ENCODE peak calls at places on chromosomes 13 and 19, in ten cellular contexts. P, E, J, C, S, G, T, U, L and W are unnamed samples.
A peak's percentile ranks its signal among the peaks of the same experiment; 100 is the strongest.

GRCh38 chr13:94209110-94209509 is 270.4 kb downstream of the DCT start:
- DNase-seq in C (no peak), U (no peak), S (peak; percentile 6), J (no peak), P (no peak), G (no peak), T (no peak), L (no peak), E (no peak), W (peak; percentile 21)

GRCh38 chr19:56912406-56912805 is 71.9 kb upstream of the PEG3 start:
- DNase-seq in C (no peak), J (no peak), S (no peak), U (no peak), G (no peak), E (no peak), P (no peak), L (no peak), T (no peak), W (no peak)

GRCh38 chr13:97310809-97311436 is 88.8 kb downstream of the MBNL2 start:
- DNase-seq in C (no peak), S (no peak), U (no peak), E (no peak), T (no peak), L (no peak), J (no peak), P (no peak), G (no peak), W (no peak)

GRCh38 chr19:2129892-2130770 is 21.2 kb downstream of the AP3D1 start:
- DNase-seq in G (no peak), P (no peak), U (no peak), J (no peak), E (no peak), C (no peak), L (no peak), S (no peak), T (no peak), W (no peak)

GRCh38 chr19:43439183-43440063 is 24.7 kb downstream of the TEX101 start:
- DNase-seq in L (no peak), G (no peak), C (no peak), P (no peak), E (no peak), S (peak; percentile 35), U (no peak), J (no peak), T (no peak), W (peak; percentile 38)

GRCh38 chr19:45901432-45901903 is 945 bp downstream of the MYPOP start:
- DNase-seq in P (peak; percentile 62), L (peak; percentile 32), C (no peak), S (peak; percentile 46), J (no peak), G (no peak), U (no peak), T (no peak), E (no peak), W (peak; percentile 29)

GRCh38 chr13:100722517-100722916 is 47.9 kb upstream of the TMTC4 start:
- DNase-seq in U (no peak), P (peak; percentile 6), C (no peak), J (no peak), S (no peak), T (no peak), E (no peak), L (no peak), G (no peak), W (no peak)

GRCh38 chr13:26255717-26256277 is 1.9 kb downstream of the CDK8 start:
- DNase-seq in E (no peak), P (no peak), J (no peak), G (no peak), U (no peak), C (peak; percentile 24), L (no peak), S (peak; percentile 12), T (no peak), W (peak; percentile 3)

DNA sequence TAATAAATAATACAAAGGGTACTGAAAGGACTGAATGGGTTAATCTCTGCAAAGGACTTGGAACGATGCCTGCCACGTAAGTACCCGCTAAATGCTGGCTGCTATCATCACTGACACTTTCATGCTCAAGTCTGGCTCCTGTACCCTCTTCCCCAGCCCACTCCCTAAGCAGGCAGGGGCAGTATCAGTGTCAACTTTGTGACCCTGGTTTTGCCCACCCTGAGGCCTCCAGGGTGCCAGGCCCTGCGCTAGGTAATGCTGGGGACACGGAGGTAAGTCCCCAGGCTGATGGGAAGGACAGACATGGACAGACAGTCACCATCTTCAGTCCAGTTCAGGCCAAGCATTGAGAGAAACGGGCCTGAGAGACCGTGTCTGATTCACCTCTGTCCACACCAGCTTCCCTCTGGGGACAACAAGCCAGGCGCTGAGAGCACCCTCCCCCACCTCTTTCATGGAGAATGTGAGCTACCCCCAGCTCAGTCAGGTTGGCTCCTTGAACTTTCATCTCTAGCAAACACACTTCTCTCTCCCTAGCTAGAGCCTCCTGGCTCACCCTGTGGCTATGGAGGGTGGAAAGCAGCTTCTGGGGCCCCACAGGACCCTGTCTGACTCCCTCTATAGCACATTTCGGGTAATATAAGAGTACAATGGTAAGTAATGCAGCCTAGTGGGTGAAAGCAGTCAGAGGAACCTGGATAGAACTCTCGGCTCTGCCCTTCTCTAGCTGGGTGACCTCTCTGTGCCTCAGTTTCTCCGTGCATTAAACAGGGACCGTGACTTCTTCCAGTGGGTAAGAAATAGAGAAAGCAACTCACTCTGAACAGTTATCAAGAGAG is 758 bp downstream of the ETFB start:
- DNase-seq in G (no peak), U (no peak), S (peak; percentile 50), E (no peak), L (peak; percentile 53), C (peak; percentile 70), P (no peak), T (no peak), J (no peak), W (peak; percentile 54)
- TF ChIP-seq CTCF in G (peak; percentile 6), U (no peak), S (peak; percentile 25), E (no peak), L (no peak), C (no peak), P (no peak), T (no peak), J (no peak), W (no peak)

GRCh38 chr13:50377726-50378270 is 362.6 kb downstream of the KCNRG start:
- DNase-seq in G (no peak), C (no peak), J (no peak), L (no peak), E (no peak), U (no peak), S (no peak), P (no peak), T (no peak), W (no peak)

GRCh38 chr13:50375792-50376191 is 360.5 kb downstream of the KCNRG start:
- DNase-seq in S (peak; percentile 51), P (no peak), L (no peak), U (no peak), C (no peak), J (no peak), G (peak; percentile 80), E (no peak), T (no peak), W (peak; percentile 20)

GRCh38 chr13:50374517-50374916 is 359.3 kb downstream of the KCNRG start:
- DNase-seq in G (no peak), C (no peak), J (no peak), U (no peak), T (no peak), E (no peak), S (no peak), P (no peak), L (no peak), W (no peak)

GRCh38 chr13:50378513-50378970 is 363.3 kb downstream of the KCNRG start:
- DNase-seq in L (no peak), P (no peak), J (no peak), G (peak; percentile 61), S (no peak), U (no peak), T (no peak), C (no peak), E (no peak), W (no peak)

DNA sequence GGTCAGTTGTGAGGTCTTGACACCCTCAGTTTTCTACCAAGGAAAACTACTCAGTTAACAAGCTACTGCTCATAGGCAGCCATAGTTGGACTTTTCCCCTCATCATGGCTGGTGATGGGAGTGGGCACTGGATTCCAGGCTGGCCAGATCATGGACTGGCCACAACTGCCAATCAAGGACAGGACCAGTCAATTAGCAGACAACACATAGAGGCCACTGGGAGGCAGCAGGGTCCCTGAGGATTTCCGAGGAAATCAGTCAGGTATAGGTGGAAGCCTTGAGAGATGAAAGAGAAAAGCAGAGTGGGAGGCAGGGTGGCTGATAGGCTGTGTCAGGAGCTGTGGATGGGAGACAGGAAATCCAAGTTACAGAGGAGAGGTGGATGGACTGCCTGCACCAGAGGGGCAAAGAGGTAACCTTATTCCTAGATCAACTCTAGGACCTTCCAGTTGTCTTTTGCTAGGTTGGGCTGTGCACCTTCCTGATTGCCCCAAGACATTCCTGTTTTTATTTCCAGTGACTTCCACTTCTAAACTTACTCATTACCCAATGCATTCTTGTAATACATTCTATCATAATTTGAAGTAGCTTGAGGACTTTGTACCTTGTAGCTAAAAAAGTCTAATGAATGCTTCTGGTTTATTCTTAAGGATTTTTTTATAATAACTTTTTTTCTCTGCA is 361.8 kb downstream of the KCNRG start:
- DNase-seq in L (no peak), P (peak; percentile 39), J (no peak), T (no peak), U (no peak), C (peak; percentile 12), S (no peak), E (no peak), G (no peak), W (peak; percentile 47)
- TF ChIP-seq CTCF in L (no peak), P (peak; percentile 39), J (no peak), T (no peak), U (no peak), C (peak; percentile 17), S (no peak), E (no peak), G (peak; percentile 22), W (peak; percentile 30)

DNA sequence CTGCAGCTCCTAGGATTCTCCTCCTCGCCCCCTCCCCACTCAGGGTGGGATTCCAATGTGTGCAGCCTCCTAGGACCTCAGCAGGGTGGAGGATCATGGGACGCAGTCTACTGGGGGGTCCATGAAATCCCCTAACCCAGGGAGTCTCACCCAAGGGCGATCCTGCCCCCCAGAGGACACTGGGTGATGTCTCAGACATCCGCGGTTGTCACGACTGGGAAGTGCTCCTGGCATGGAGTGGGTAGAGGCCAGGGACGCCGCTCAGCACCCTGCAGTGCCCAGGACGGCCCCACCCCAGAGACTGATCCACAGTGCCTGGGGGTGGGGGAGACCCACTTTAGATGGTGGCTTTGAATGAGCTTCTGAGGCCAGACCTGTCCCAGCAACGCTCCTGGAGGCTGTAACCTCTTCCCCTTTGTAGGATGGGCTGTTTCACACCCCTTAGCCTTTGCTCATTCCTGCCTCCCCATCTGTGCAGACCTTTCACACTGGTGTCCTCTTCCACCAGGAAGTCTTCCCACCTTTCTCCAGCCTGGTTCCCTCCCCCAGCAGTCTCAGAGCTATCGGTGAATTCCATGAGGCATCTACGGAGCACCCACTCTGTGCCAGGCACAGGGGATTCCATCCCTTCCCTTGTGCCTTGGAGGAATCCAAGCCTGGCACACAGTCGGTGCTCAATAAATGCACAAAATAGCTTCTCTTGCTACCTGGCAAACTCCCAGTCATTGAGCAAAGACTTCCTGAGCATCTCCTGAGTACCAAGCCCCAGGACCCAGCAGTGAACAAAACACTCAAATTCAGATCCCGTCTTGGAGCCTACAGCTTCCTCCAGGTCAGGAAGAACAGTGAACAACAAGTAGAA is 10.5 kb downstream of the SMIM24 start:
- DNase-seq in E (no peak), C (no peak), U (no peak), S (no peak), J (no peak), P (no peak), G (no peak), T (no peak), L (no peak), W (peak; percentile 29)
- TF ChIP-seq CTCF in E (no peak), C (no peak), U (no peak), S (no peak), J (no peak), P (no peak), G (peak; percentile 37), T (no peak), L (no peak), W (no peak)

DNA sequence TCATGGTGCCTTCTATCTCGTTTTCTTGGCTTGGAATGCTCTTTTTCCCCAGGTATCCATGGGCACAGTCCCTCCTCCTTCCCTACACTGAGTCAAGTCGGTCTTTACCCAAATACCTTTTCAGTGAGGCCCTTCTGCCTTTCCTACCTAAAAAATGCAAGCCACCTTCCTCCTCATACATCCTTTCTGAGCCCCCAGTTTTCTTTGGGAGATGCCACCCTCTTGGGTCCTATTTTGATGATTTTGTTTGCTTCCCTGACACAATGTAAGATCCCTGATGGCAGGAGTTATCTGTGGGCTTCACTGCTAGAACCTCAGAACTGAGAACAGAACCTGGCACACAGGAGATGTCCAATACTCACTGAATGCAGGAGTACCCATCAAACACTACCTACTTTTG is 22.3 kb downstream of the NLRP13 start:
- DNase-seq in P (no peak), S (no peak), U (no peak), C (no peak), J (no peak), E (no peak), L (no peak), T (no peak), G (no peak), W (no peak)
- TF ChIP-seq CTCF in P (no peak), S (no peak), U (no peak), C (no peak), J (no peak), E (no peak), L (no peak), T (no peak), G (no peak), W (no peak)